ENCODE peak calls at places on chromosomes 2 and 18, in ten cellular contexts. F, A, I, C, H, X, U, B, E and D are unnamed samples.

GRCh38 chr18:38301621-38302020 is 736.0 kb upstream of the CELF4 start:
- DNase-seq in F (no peak), I (no peak), B (no peak), A (no peak), U (no peak), X (no peak), E (no peak), C (no peak), H (no peak), D (no peak)

GRCh38 chr2:211944572-211944971 is 594.0 kb downstream of the ERBB4 start:
- DNase-seq in A (no peak), H (no peak), I (no peak), C (no peak), F (no peak), U (no peak), X (peak), E (no peak), B (no peak), D (no peak)

GRCh38 chr2:230828272-230828961 is 36.3 kb upstream of the ITM2C start:
- DNase-seq in U (no peak), F (no peak), A (no peak), C (no peak), X (peak), B (no peak), I (no peak), H (no peak), E (no peak), D (no peak)

GRCh38 chr2:108268001-108268400 is 20.7 kb upstream of the SULT1C2 start:
- DNase-seq in C (peak), A (no peak), I (peak), X (no peak), B (no peak), E (no peak), U (no peak), H (peak), F (no peak), D (no peak)

GRCh38 chr2:156864753-156865152 is 392.8 kb upstream of the GALNT5 start:
- DNase-seq in H (no peak), A (no peak), I (no peak), X (no peak), C (no peak), E (no peak), B (no peak), F (no peak), U (no peak), D (no peak)

GRCh38 chr18:29874519-29875098 is 1167.9 kb downstream of the DSC3 start:
- DNase-seq in C (peak), H (no peak), B (peak), F (no peak), I (peak), X (peak), U (no peak), A (no peak), E (no peak), D (no peak)

GRCh38 chr18:76149728-76150127 is 345.3 kb downstream of the ZNF516 start:
- DNase-seq in B (no peak), F (no peak), A (no peak), E (no peak), U (no peak), X (no peak), I (no peak), H (no peak), C (no peak), D (no peak)

GRCh38 chr2:144357623-144358400 is 162.1 kb downstream of the ZEB2 start:
- DNase-seq in A (no peak), I (peak), X (no peak), F (no peak), E (no peak), U (no peak), B (no peak), C (peak), H (peak), D (no peak)

GRCh38 chr2:215032153-215032552 is 106.3 kb downstream of the ABCA12 start:
- DNase-seq in E (no peak), B (no peak), F (no peak), X (no peak), C (no peak), I (no peak), H (no peak), A (no peak), U (no peak), D (no peak)

GRCh38 chr2:160719116-160719515 is 225.5 kb upstream of the RBMS1 start:
- DNase-seq in U (no peak), A (no peak), F (no peak), E (no peak), H (no peak), C (peak), X (no peak), I (peak), B (no peak), D (no peak)

GRCh38 chr2:169808211-169808610 is 9.5 kb downstream of the SSB start:
- DNase-seq in C (peak), X (no peak), U (no peak), F (no peak), E (no peak), A (no peak), H (no peak), I (peak), B (no peak), D (no peak)

GRCh38 chr2:54512663-54513363 is 56.7 kb downstream of the SPTBN1 start:
- DNase-seq in B (no peak), F (no peak), I (no peak), X (no peak), C (no peak), E (no peak), H (no peak), A (no peak), U (no peak), D (no peak)

GRCh38 chr2:68292108-68292710 is 27.5 kb downstream of the CNRIP1 start:
- DNase-seq in H (no peak), X (peak), E (no peak), I (peak), C (no peak), B (no peak), F (no peak), A (peak), U (no peak), D (peak)